ENCODE peak calls at places on chromosomes 13 and 19, in seven cellular contexts. F is SK-N-SH, G is HepG2, Q is K562, U is HCT116, W is H1, X is GM12878. K is an unnamed sample.
A peak's percentile ranks its signal among the peaks of the same experiment; 100 is the strongest.

GRCh38 chr19:3639479-3639878 is 12.9 kb upstream of the CACTIN start:
- DNase-seq in W (no peak), U (no peak), F (no peak), X (no peak), Q (no peak), G (no peak), K (no peak)

GRCh38 chr19:45138303-45138751 is 22.5 kb downstream of the NKPD1 start:
- DNase-seq in W (no peak), G (no peak), U (no peak), Q (peak; percentile 56), F (no peak), X (no peak), K (no peak)

GRCh38 chr13:114089751-114090400 is 42.5 kb downstream of the RASA3 start:
- DNase-seq in F (no peak), Q (no peak), X (no peak), W (no peak), U (no peak), G (no peak), K (no peak)

GRCh38 chr13:44191504-44192171 is 182.0 kb upstream of the SERP2 start:
- DNase-seq in Q (peak; percentile 31), G (peak; percentile 64), W (no peak), F (peak; percentile 58), X (no peak), U (peak; percentile 81), K (peak; percentile 90)

GRCh38 chr19:2618611-2619010 is 83.9 kb downstream of the GNG7 start:
- DNase-seq in G (no peak), X (no peak), W (no peak), Q (no peak), U (peak; percentile 62), F (no peak), K (no peak)

GRCh38 chr19:18167011-18167410 is 6.6 kb upstream of the IFI30 start:
- DNase-seq in X (no peak), Q (no peak), W (no peak), G (no peak), F (peak; percentile 11), U (no peak), K (no peak)

GRCh38 chr19:54608205-54608604 is 14.8 kb downstream of the LILRA1 start:
- DNase-seq in Q (no peak), U (no peak), X (no peak), W (no peak), G (no peak), F (no peak), K (no peak)

GRCh38 chr19:30593358-30593757 is 221.2 kb downstream of the ZNF536 start:
- DNase-seq in F (no peak), U (no peak), X (no peak), G (no peak), W (no peak), Q (no peak), K (no peak)

GRCh38 chr19:48403606-48404005 is 10.1 kb downstream of the GRIN2D start:
- DNase-seq in X (no peak), Q (peak; percentile 36), U (no peak), G (peak; percentile 62), F (peak; percentile 91), W (no peak), K (peak; percentile 67)

GRCh38 chr19:12982648-12983047 is 12.6 kb upstream of the NFIX start:
- DNase-seq in F (no peak), W (no peak), X (no peak), G (no peak), U (no peak), Q (no peak), K (no peak)

GRCh38 chr19:12984683-12985048 is 10.6 kb upstream of the NFIX start:
- DNase-seq in G (no peak), Q (no peak), W (no peak), X (no peak), F (no peak), U (no peak), K (no peak)

GRCh38 chr19:12984143-12984627 is 11.1 kb upstream of the NFIX start:
- DNase-seq in U (no peak), Q (no peak), G (no peak), W (no peak), X (no peak), F (no peak), K (no peak)

GRCh38 chr19:12983091-12983490 is 12.2 kb upstream of the NFIX start:
- DNase-seq in F (no peak), Q (no peak), U (no peak), X (no peak), G (no peak), W (no peak), K (no peak)

GRCh38 chr19:12983561-12984142 is 11.6 kb upstream of the NFIX start:
- DNase-seq in F (peak; percentile 98), X (no peak), Q (peak; percentile 92), W (no peak), G (peak; percentile 53), U (peak; percentile 36), K (peak; percentile 79)
- TF ChIP-seq JUND in F (no peak), X (no peak), Q (peak; percentile 33), W (peak; percentile 59), G (no peak), U (no peak), K (no peak)

GRCh38 chr13:109665781-109666249 is 120.6 kb downstream of the IRS2 start:
- DNase-seq in Q (no peak), X (no peak), F (no peak), U (no peak), G (no peak), W (no peak), K (no peak)
- TF ChIP-seq JUND in Q (no peak), X (no peak), F (no peak), U (no peak), G (no peak), W (no peak), K (no peak)

GRCh38 chr19:38655148-38655824 is 7.8 kb downstream of the ACTN4 start:
- DNase-seq in W (no peak), Q (no peak), G (no peak), U (no peak), X (no peak), F (no peak), K (no peak)
- TF ChIP-seq JUND in W (no peak), Q (no peak), G (no peak), U (no peak), X (no peak), F (no peak), K (no peak)

DNA sequence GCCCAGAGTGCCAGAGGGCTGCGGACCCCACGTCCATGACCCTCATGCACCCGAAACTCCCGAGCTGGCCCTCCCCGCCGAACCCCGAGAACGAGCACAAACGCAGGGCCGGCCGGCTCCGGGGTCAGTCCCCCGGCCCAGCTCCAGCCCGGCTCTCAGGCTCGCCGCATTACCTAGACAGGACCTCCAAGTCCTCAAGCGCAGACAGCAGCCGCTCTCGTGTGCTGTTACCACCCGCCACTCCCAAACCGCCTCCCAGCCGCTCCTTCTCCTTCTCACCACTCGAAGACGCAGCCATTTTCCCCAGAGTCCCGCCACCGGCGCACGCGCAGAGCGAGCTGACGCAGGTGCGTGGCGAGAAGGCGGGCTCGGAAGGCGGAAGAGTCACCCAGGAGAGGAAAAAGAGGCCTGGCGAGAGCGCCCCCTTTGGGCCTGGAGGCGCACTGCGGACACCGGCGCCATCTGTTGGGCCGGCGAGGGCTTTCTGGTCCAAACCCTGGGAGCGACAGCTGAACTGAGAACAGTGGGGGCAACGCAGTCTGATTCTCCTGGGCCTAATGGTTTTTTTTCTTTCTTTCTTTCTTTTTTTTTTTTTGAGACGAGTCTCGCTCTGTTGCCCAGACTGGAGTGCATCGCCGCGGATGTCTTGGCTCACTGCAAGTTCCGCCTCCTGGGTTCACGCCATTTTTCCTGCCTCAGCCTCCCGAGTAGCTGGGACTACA is at the start of gene MED4:
- DNase-seq in G (peak; percentile 87), F (peak; percentile 96), X (peak; percentile 79), U (peak; percentile 84), Q (peak; percentile 88), W (peak; percentile 78), K (peak; percentile 77)
- TF ChIP-seq JUND in G (peak; percentile 55), F (no peak), X (peak; percentile 48), U (no peak), Q (no peak), W (peak; percentile 67), K (no peak)

GRCh38 chr13:40211586-40211968 is 454.9 kb downstream of the FOXO1 start:
- DNase-seq in X (no peak), U (no peak), G (no peak), W (no peak), F (no peak), Q (no peak), K (no peak)
- TF ChIP-seq JUND in X (no peak), U (no peak), G (no peak), W (no peak), F (no peak), Q (no peak), K (no peak)

GRCh38 chr19:15265849-15266248 is 33.6 kb upstream of the EPHX3 start:
- DNase-seq in W (no peak), Q (no peak), G (no peak), F (peak; percentile 91), U (no peak), X (no peak), K (no peak)
- TF ChIP-seq JUND in W (no peak), Q (no peak), G (no peak), F (no peak), U (no peak), X (no peak), K (no peak)

GRCh38 chr19:16587031-16588023 is 15.1 kb upstream of the SLC35E1 start:
- DNase-seq in G (no peak), F (no peak), U (no peak), X (peak; percentile 84), W (no peak), Q (no peak), K (no peak)
- TF ChIP-seq JUND in G (no peak), F (no peak), U (no peak), X (no peak), W (no peak), Q (no peak), K (no peak)

GRCh38 chr19:46959962-46960556 is 59.6 kb upstream of the NPAS1 start:
- DNase-seq in F (no peak), Q (no peak), G (no peak), W (no peak), U (no peak), X (no peak), K (no peak)

GRCh38 chr19:46967578-46968018 is 52.0 kb upstream of the NPAS1 start:
- DNase-seq in Q (no peak), X (no peak), U (no peak), W (no peak), F (no peak), G (no peak), K (no peak)

GRCh38 chr19:46962030-46962570 is 57.5 kb upstream of the NPAS1 start:
- DNase-seq in W (no peak), U (no peak), X (no peak), F (no peak), Q (no peak), G (no peak), K (no peak)

GRCh38 chr19:46958542-46958941 is 61.1 kb upstream of the NPAS1 start:
- DNase-seq in X (no peak), W (no peak), Q (no peak), U (no peak), G (peak; percentile 44), F (peak; percentile 67), K (no peak)

GRCh38 chr19:46963093-46963734 is 56.4 kb upstream of the NPAS1 start:
- DNase-seq in G (no peak), W (no peak), Q (no peak), F (no peak), U (no peak), X (no peak), K (no peak)
- TF ChIP-seq JUND in G (no peak), W (no peak), Q (no peak), F (peak; percentile 49), U (no peak), X (no peak), K (no peak)

K was measured in T47D.